ENCODE peak calls at places on chromosomes 3 and 15, in five cellular contexts. D is H9, J is neuronal stem cell, T is IMR-90, L is H1. H is an unnamed sample.

GRCh38 chr15:58537480-58537879 is 105.7 kb downstream of the LIPC start:
- DNase-seq in L (no peak), D (no peak), J (no peak), T (no peak), H (no peak)

GRCh38 chr3:172275586-172275985 is 172.7 kb downstream of the GHSR start:
- DNase-seq in D (no peak), T (no peak), L (no peak), J (no peak), H (no peak)

GRCh38 chr3:963755-964154 is 129.1 kb upstream of the CNTN6 start:
- DNase-seq in D (no peak), T (no peak), J (no peak), L (no peak), H (no peak)

GRCh38 chr3:31981206-31982181 is at the start of the genes OSBPL10 and ZNF860:
- DNase-seq in J (no peak), D (peak; percentile 80), T (peak; percentile 92), L (no peak), H (peak; percentile 92)

GRCh38 chr3:62615258-62615840 is 242.0 kb upstream of the FEZF2 start:
- DNase-seq in J (no peak), T (no peak), L (no peak), D (no peak), H (peak; percentile 26)

GRCh38 chr3:177615015-177615414 is 417.7 kb upstream of the TBL1XR1 start:
- DNase-seq in T (peak; percentile 97), L (no peak), D (no peak), J (no peak), H (peak; percentile 56)

GRCh38 chr3:10380906-10381795 is 60.2 kb upstream of the SEC13 start:
- DNase-seq in L (no peak), J (no peak), T (no peak), D (no peak), H (no peak)

GRCh38 chr3:131591394-131591990 is 88.7 kb upstream of the MRPL3 start:
- DNase-seq in T (peak; percentile 36), J (no peak), L (no peak), D (no peak), H (peak; percentile 24)

GRCh38 chr3:178706411-178706810 is 170.2 kb downstream of the KCNMB2 start:
- DNase-seq in D (no peak), T (no peak), L (no peak), J (no peak), H (no peak)

GRCh38 chr3:165185707-165186327 is 10.4 kb downstream of the SLITRK3 start:
- DNase-seq in T (peak; percentile 52), J (peak; percentile 67), L (no peak), D (peak; percentile 58), H (peak; percentile 65)

GRCh38 chr3:175346573-175347356 is 487.6 kb downstream of the NAALADL2 start:
- DNase-seq in D (no peak), L (no peak), T (peak; percentile 95), J (no peak), H (peak; percentile 82)

GRCh38 chr3:193878051-193878838 is 257.7 kb upstream of the HES1 start:
- DNase-seq in D (no peak), T (no peak), J (no peak), L (no peak), H (no peak)

GRCh38 chr3:193879864-193880242 is 256.1 kb upstream of the HES1 start:
- DNase-seq in L (no peak), J (no peak), T (no peak), D (no peak), H (no peak)

GRCh38 chr3:193875601-193876321 is 260.2 kb upstream of the HES1 start:
- DNase-seq in L (no peak), T (no peak), J (no peak), D (no peak), H (no peak)

GRCh38 chr3:193882091-193882490 is 253.9 kb upstream of the HES1 start:
- DNase-seq in L (no peak), J (no peak), T (no peak), D (no peak), H (no peak)

GRCh38 chr3:193879099-193879863 is 256.7 kb upstream of the HES1 start:
- DNase-seq in D (no peak), L (no peak), J (no peak), T (no peak), H (no peak)
- H3K14ac ChIP-seq in D (no peak overlapping the region), L (no peak overlapping the region), J (no peak overlapping the region), T (no peak overlapping the region), H (no peak overlapping the region)

GRCh38 chr15:101277943-101278564 is 769 bp upstream of the SELENOS start:
- DNase-seq in D (no peak), L (no peak), J (no peak), T (no peak), H (no peak)
- H3K9ac ChIP-seq in D (no peak overlapping the region), L (no peak overlapping the region), J (no peak overlapping the region), T (peak overlapping the region; percentile 80), H (peak overlapping the region; percentile 83)

DNA sequence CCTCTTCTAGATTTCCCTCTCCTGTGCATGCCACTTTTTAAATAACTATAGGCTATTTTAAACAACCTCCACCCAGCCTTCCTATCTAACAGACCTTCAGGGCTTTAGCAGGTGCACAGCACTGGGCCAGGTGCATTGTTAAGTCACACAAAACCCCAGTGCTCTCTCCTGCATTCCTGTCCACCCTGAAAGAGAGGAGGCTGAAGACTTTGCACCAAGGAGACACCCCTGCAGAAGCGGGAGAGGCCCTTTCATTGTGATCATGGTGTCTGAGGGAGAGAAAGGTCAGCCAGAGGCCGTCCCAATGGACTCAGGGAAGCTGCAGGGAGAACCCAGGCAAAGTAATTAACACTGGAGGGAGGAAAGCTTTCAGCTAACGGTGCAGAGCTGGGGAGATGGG is 5.2 kb downstream of the LRIG1 start:
- DNase-seq in T (no peak), L (no peak), J (peak; percentile 82), D (peak; percentile 77), H (no peak)
- H3K4me1 ChIP-seq in T (peaks cover 13% of the 10 kb centered on the region), L (peaks cover 38% of the 10 kb centered on the region), J (peaks cover 16% of the 10 kb centered on the region), D (peaks cover 25% of the 10 kb centered on the region), H (peaks cover 7% of the 10 kb centered on the region)

GRCh38 chr3:143885803-143886427 is 37.6 kb upstream of the SLC9A9 start:
- DNase-seq in D (peak; percentile 48), J (no peak), L (no peak), T (peak; percentile 34), H (peak; percentile 52)
- H3K14ac ChIP-seq in D (no peak overlapping the region), J (no peak overlapping the region), L (no peak overlapping the region), T (no peak overlapping the region), H (no peak overlapping the region)

GRCh38 chr3:187292631-187293513 is 1.3 kb upstream of the MASP1 start:
- DNase-seq in D (no peak), L (no peak), T (peak; percentile 48), J (no peak), H (peak; percentile 40)

GRCh38 chr3:187292186-187292585 is 649 bp upstream of the MASP1 start:
- DNase-seq in J (no peak), T (no peak), D (no peak), L (no peak), H (peak; percentile 43)

GRCh38 chr3:187291512-187292132 is at the start of gene MASP1:
- DNase-seq in T (peak; percentile 38), D (peak; percentile 50), L (no peak), J (peak; percentile 27), H (peak; percentile 73)

GRCh38 chr3:187290561-187290960 is 976 bp downstream of the MASP1 start:
- DNase-seq in J (no peak), D (no peak), L (no peak), T (no peak), H (peak; percentile 68)

GRCh38 chr3:187291001-187291511 is 481 bp downstream of the MASP1 start:
- DNase-seq in J (no peak), L (no peak), T (peak; percentile 64), D (peak; percentile 41), H (peak; percentile 81)
- H3K9ac ChIP-seq in J (peak overlapping the region; percentile 7), L (no peak overlapping the region), T (peak overlapping the region; percentile 95), D (peak overlapping the region; percentile 35), H (peak overlapping the region; percentile 96)

DNA sequence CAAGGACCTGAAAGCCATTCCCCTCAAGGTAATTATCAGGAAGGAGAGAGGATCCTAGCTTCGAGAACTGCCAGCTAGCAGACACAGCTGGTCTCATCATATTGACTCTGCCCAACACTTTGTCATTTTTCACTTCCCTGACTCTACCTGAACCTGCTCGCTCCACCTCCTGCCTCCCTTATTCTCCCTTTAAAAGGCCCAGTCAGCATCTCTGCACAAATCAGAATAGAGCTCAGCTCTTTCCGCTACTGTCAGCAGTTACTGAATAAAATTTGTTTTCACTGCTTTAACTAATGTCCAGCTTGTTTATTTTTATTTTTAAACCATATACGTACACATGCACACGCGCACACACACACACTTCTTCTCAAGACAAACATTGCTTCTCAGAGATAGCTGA is 57.2 kb upstream of the MCF2L2 start:
- DNase-seq in D (no peak), T (no peak), L (no peak), J (no peak), H (no peak)
- H3K4me1 ChIP-seq in D (peaks cover 3% of the 10 kb centered on the region), T (peaks cover 8% of the 10 kb centered on the region), L (peaks cover 11% of the 10 kb centered on the region), J (peaks cover 5% of the 10 kb centered on the region), H (no peaks in the 10 kb centered on the region)

GRCh38 chr3:133130168-133130567 is 92.0 kb downstream of the TMEM108 start:
- DNase-seq in L (no peak), J (no peak), T (peak; percentile 48), D (no peak), H (no peak)
- H3K14ac ChIP-seq in L (no peak overlapping the region), J (no peak overlapping the region), T (no peak overlapping the region), D (no peak overlapping the region), H (no peak overlapping the region)

GRCh38 chr15:63210151-63211051 is 21.0 kb downstream of the RAB8B start:
- DNase-seq in J (no peak), T (no peak), L (no peak), D (peak; percentile 38), H (no peak)
- H3K9ac ChIP-seq in J (no peak overlapping the region), T (no peak overlapping the region), L (no peak overlapping the region), D (peak overlapping the region; percentile 1), H (no peak overlapping the region)

GRCh38 chr3:45606003-45606402 is 11.5 kb downstream of the LIMD1 start:
- DNase-seq in J (no peak), T (no peak), L (no peak), D (no peak), H (no peak)
- H3K4me1 ChIP-seq in J (peaks cover under 1% of the 10 kb centered on the region), T (peaks cover 38% of the 10 kb centered on the region), L (no peaks in the 10 kb centered on the region), D (no peaks in the 10 kb centered on the region), H (peaks cover 36% of the 10 kb centered on the region)

DNA sequence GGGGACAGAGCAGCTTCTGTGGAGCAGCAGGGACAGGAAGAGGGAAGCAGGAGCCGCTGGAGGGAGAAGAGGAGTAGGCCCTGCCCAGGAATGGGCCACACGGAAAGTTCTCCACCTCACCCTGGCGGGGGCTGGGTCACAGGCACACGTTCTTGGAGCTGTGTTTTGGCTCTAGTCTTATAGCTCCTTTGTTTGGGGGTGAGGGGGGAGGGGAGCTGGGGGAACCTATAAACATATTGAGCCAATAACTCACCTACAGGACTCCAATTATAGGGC is 508.6 kb downstream of the SHQ1 start:
- DNase-seq in J (no peak), D (no peak), L (no peak), T (no peak), H (no peak)
- H3K14ac ChIP-seq in J (no peak overlapping the region), D (no peak overlapping the region), L (no peak overlapping the region), T (peak overlapping the region; percentile 31), H (peak overlapping the region; percentile 88)